ENCODE peak calls at places on chromosomes 11 and 22, in five cellular contexts. X is fibroblast of lung, W is neural progenitor cell, S is endothelial cell of umbilical vein, I is MM.1S. A is an unnamed sample.

GRCh38 chr11:122741613-122742012 is 86.1 kb downstream of the UBASH3B start:
- DNase-seq in X (peak; percentile 84), W (no peak), S (no peak), I (no peak), A (peak; percentile 83)

GRCh38 chr11:118434553-118435232 is 1.6 kb upstream of the KMT2A start:
- DNase-seq in X (peak; percentile 26), W (peak; percentile 77), S (peak; percentile 58), I (peak; percentile 31), A (peak; percentile 75)

GRCh38 chr11:48083427-48083826 is 103.1 kb downstream of the PTPRJ start:
- DNase-seq in X (no peak), W (no peak), S (no peak), I (no peak), A (no peak)

GRCh38 chr22:17201285-17201945 is 17.8 kb downstream of the ADA2 start:
- DNase-seq in X (peak; percentile 47), W (peak; percentile 32), S (peak; percentile 21), I (no peak), A (peak; percentile 3)

GRCh38 chr11:61784506-61784805 is 7.9 kb downstream of the TMEM258 start:
- DNase-seq in X (no peak), W (no peak), S (no peak), I (no peak), A (no peak)

GRCh38 chr11:32775908-32776307 is 18.6 kb downstream of the CCDC73 start:
- DNase-seq in X (no peak), W (no peak), S (no peak), I (no peak), A (no peak)

GRCh38 chr11:19084661-19085315 is 24.3 kb upstream of the MRGPRX2 start:
- DNase-seq in X (no peak), W (no peak), S (no peak), I (no peak), A (no peak)

GRCh38 chr11:36027731-36028130 is 83.9 kb downstream of the LDLRAD3 start:
- DNase-seq in X (no peak), W (no peak), S (no peak), I (no peak), A (no peak)

GRCh38 chr22:19704355-19705015 is 9.8 kb upstream of the SEPTIN5 start:
- DNase-seq in X (no peak), W (no peak), S (no peak), I (no peak), A (peak; percentile 45)

GRCh38 chr22:28544431-28544868 is 135.2 kb downstream of the TTC28 start:
- DNase-seq in X (no peak), W (no peak), S (no peak), I (no peak), A (no peak)

GRCh38 chr11:62875698-62876483 is 4.8 kb upstream of the SLC3A2 start:
- DNase-seq in X (no peak), W (no peak), S (no peak), I (no peak), A (peak; percentile 37)

GRCh38 chr11:73001615-73002014 is 140.5 kb downstream of the FCHSD2 start:
- DNase-seq in X (peak; percentile 20), W (no peak), S (peak; percentile 55), I (no peak), A (no peak)

GRCh38 chr22:37752189-37753061 is 55.3 kb upstream of the GCAT start:
- DNase-seq in X (peak; percentile 97), W (peak; percentile 56), S (peak; percentile 90), I (no peak), A (peak; percentile 99)

GRCh38 chr11:65867284-65868071 is 5.1 kb downstream of the EFEMP2 start:
- DNase-seq in X (no peak), W (peak; percentile 63), S (no peak), I (no peak), A (no peak)

DNA sequence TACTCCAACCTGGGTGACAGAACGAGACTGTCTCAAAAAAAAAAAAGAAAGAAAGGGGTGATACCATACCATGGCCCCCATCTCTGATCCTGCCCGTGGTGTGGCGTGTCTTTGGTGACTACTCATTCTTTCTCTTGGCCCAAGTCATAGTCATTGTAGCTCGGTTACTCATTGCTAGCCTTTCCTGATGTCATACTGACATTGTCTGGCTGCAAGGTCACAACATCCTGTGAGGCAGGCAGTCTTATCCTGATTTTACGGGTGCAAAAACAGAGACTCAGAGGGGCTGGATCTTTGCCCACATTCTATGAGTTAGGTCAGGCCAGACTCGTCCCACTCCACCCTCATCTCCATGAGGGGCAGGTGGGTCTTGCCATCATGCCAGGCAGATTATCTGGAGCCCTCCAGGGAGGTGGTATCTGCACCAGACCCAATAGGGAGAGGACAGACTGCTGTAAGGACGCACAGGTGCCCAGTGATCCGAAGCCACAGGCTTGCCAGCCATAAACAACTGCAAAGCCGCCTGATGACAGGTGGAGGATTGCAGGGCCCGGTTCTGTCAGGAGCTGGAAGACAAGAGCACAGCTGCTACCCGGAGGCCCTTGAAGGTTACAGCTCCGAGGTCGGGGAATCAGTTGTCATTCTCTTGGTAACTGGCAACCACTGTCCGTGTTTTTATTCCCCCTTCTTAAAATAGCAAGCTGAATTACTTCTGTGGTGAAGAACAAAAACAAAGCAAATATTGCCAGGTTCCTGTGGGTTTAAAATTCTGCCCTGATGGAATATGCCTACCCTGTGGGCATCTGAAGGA is 13.8 kb downstream of the TOM1 start:
- DNase-seq in X (peak; percentile 69), W (no peak), S (peak; percentile 93), I (no peak), A (no peak)
- H3K9ac ChIP-seq in X (no peak overlapping the region), W (no peak overlapping the region), S (peak overlapping the region; percentile 80), I (no peak overlapping the region), A (no peak overlapping the region)

GRCh38 chr11:12695878-12696277 is 21.7 kb downstream of the TEAD1 start:
- DNase-seq in X (no peak), W (no peak), S (no peak), I (no peak), A (no peak)
- TF ChIP-seq CTCF in X (no peak), W (no peak), S (no peak), I (no peak), A (no peak)

GRCh38 chr22:49107561-49107960 is 720.1 kb downstream of the BRD1 start:
- DNase-seq in X (no peak), W (no peak), S (no peak), I (no peak), A (peak; percentile 32)

GRCh38 chr22:49111085-49111484 is 716.6 kb downstream of the BRD1 start:
- DNase-seq in X (no peak), W (peak; percentile 15), S (no peak), I (no peak), A (no peak)

GRCh38 chr22:49106136-49106930 is 721.3 kb downstream of the BRD1 start:
- DNase-seq in X (no peak), W (peak; percentile 20), S (no peak), I (no peak), A (peak; percentile 49)

GRCh38 chr22:49108636-49109315 is 718.9 kb downstream of the BRD1 start:
- DNase-seq in X (no peak), W (no peak), S (no peak), I (no peak), A (peak; percentile 69)

DNA sequence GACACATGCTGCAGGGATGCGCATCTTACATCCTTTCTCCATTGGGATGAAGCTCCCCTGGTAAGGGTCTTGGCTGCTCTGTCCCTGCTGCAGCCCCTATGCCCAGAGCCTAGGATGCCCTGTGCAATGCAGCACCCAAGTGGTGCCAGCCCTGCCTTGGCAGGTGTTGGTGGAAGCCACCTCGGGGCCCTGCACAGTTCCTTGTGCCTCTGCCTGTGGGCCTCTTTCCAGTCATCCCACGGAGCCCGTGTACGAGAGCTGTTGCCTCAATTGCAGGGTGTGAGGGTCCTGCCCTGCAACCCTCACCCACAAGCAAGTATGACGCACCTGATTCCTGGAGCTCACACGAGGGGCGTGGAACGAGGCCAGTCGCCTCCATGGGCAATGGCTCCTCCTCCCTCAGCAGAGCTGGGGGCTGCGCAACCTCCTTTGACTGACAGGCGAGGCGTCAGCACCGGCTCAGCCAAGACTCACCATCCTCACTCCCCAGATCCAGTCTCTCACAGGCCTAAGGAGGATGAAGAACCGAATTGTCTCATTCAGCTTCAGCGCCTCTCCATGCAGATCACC is 719.6 kb downstream of the BRD1 start:
- DNase-seq in X (no peak), W (no peak), S (no peak), I (no peak), A (peak; percentile 57)
- H3K9ac ChIP-seq in X (no peak overlapping the region), W (no peak overlapping the region), S (no peak overlapping the region), I (no peak overlapping the region), A (no peak overlapping the region)

DNA sequence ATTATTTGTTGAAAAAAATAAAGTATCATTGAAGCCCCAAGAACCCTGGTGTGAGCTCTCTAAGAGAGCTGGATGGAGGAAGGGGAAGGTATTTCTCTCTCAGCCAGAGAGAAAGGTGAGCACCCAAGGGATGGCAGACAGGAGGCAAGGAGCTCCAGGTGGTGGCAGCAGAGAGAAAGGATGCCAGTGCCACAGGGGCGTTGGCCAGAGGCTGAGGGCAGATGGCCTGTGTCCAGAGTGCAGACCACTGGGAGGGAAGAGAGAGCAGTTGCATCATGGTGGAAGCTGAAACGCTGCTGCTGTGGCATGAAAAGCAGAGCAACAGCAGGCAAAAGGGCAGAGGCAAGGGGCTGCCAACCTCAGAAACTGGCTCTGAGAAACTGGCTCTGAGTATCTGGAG is 8.5 kb downstream of the SPON1 start:
- DNase-seq in X (peak; percentile 68), W (peak; percentile 46), S (no peak), I (peak; percentile 44), A (peak; percentile 69)
- TF ChIP-seq CTCF in X (peak; percentile 25), W (peak; percentile 46), S (no peak), I (peak; percentile 58), A (peak; percentile 53)

GRCh38 chr11:79440451-79441158 is at the start of gene TENM4:
- DNase-seq in X (peak; percentile 96), W (peak; percentile 83), S (peak; percentile 8), I (peak; percentile 55), A (peak; percentile 83)
- H3K9ac ChIP-seq in X (peak within 1 kb of the TSS; percentile 92), W (peak within 1 kb of the TSS; percentile 37), S (no peak within 1 kb of the TSS), I (no peak within 1 kb of the TSS), A (no peak within 1 kb of the TSS)

A was measured in kidney.